ENCODE peak calls at places on chromosomes 12 and 14, in nine cellular contexts. U is upper lobe of right lung; S is cardiac fibroblast; I is OCI-LY7; W is GM20000; Q is GM13976; G is AG09319; E is CD4-positive, alpha-beta T cell; H is AG10803. J is an unnamed sample.

GRCh38 chr14:64763801-64764511 is 59.7 kb downstream of the PLEKHG3 start:
- DNase-seq in U (no peak), S (peak), I (no peak), W (no peak), Q (no peak), G (no peak), E (no peak), H (peak), J (no peak)

GRCh38 chr12:66140726-66141125 is 10.2 kb upstream of the LLPH start:
- DNase-seq in U (no peak), S (no peak), I (peak), W (no peak), Q (no peak), G (no peak), E (no peak), H (no peak), J (no peak)

GRCh38 chr12:76764856-76765255 is 941 bp downstream of the ZDHHC17 start:
- DNase-seq in U (no peak), S (peak), I (peak), W (no peak), Q (no peak), G (no peak), E (no peak), H (peak), J (peak)

GRCh38 chr12:107523760-107524558 is 161.6 kb upstream of the PWP1 start:
- DNase-seq in U (no peak), S (no peak), I (no peak), W (no peak), Q (no peak), G (no peak), E (no peak), H (no peak), J (no peak)

GRCh38 chr12:42039146-42039545 is 105.5 kb downstream of the GXYLT1 start:
- DNase-seq in U (no peak), S (peak), I (no peak), W (no peak), Q (no peak), G (no peak), E (no peak), H (peak), J (no peak)

GRCh38 chr12:98799411-98799810 is 154.3 kb downstream of the APAF1 start:
- DNase-seq in U (no peak), S (no peak), I (no peak), W (no peak), Q (no peak), G (no peak), E (no peak), H (no peak), J (no peak)

GRCh38 chr12:4271433-4272013 is 2.0 kb upstream of the CCND2 start:
- DNase-seq in U (no peak), S (no peak), I (no peak), W (peak), Q (peak), G (no peak), E (no peak), H (no peak), J (peak)

GRCh38 chr14:103819503-103820307 is 27.7 kb downstream of the PPP1R13B start:
- DNase-seq in U (peak), S (peak), I (no peak), W (peak), Q (peak), G (peak), E (no peak), H (peak), J (peak)

GRCh38 chr12:67998379-67998778 is 9.1 kb downstream of the IFNG-AS1 start:
- DNase-seq in U (no peak), S (no peak), I (no peak), W (no peak), Q (no peak), G (no peak), E (no peak), H (no peak), J (no peak)

GRCh38 chr12:7142057-7142644 is 12.0 kb downstream of the CLSTN3 start:
- DNase-seq in U (peak), S (peak), I (peak), W (peak), Q (peak), G (no peak), E (peak), H (peak), J (peak)

GRCh38 chr14:89609701-89610100 is 192.7 kb upstream of the FOXN3 start:
- DNase-seq in U (no peak), S (no peak), I (no peak), W (no peak), Q (no peak), G (no peak), E (no peak), H (no peak), J (no peak)

GRCh38 chr14:54566152-54566409 is 847 bp upstream of the SAMD4A start:
- DNase-seq in U (no peak), S (no peak), I (no peak), W (no peak), Q (no peak), G (no peak), E (no peak), H (no peak), J (no peak)

GRCh38 chr12:77796775-77797174 is 33.9 kb upstream of the NAV3 start:
- DNase-seq in U (no peak), S (peak), I (no peak), W (no peak), Q (no peak), G (no peak), E (no peak), H (peak), J (no peak)

GRCh38 chr12:107339932-107340331 is 246.6 kb upstream of the CRY1 start:
- DNase-seq in U (no peak), S (no peak), I (no peak), W (no peak), Q (no peak), G (no peak), E (no peak), H (no peak), J (no peak)

GRCh38 chr14:101808020-101808641 is 46.6 kb downstream of the PPP2R5C start:
- DNase-seq in U (no peak), S (no peak), I (peak), W (no peak), Q (no peak), G (no peak), E (no peak), H (no peak), J (no peak)

GRCh38 chr12:66297923-66298322 is 4.4 kb upstream of the HELB start:
- DNase-seq in U (no peak), S (no peak), I (no peak), W (no peak), Q (no peak), G (no peak), E (no peak), H (no peak), J (no peak)

GRCh38 chr12:42468853-42469252 is 120.7 kb downstream of the PRICKLE1 start:
- DNase-seq in U (no peak), S (no peak), I (peak), W (no peak), Q (no peak), G (no peak), E (no peak), H (no peak), J (no peak)

GRCh38 chr12:92538970-92539749 is 163.6 kb upstream of the PLEKHG7 start:
- DNase-seq in U (no peak), S (peak), I (peak), W (peak), Q (peak), G (no peak), E (no peak), H (peak), J (peak)

GRCh38 chr12:6345319-6346071 is 3.6 kb upstream of the TNFRSF1A start:
- DNase-seq in U (no peak), S (peak), I (peak), W (no peak), Q (no peak), G (no peak), E (no peak), H (peak), J (no peak)

GRCh38 chr12:89825591-89826449 is 117.2 kb upstream of the ATP2B1 start:
- DNase-seq in U (no peak), S (peak), I (peak), W (no peak), Q (no peak), G (no peak), E (no peak), H (peak), J (peak)

GRCh38 chr14:43692706-43693105 is 814.4 kb downstream of the FSCB start:
- DNase-seq in U (no peak), S (no peak), I (no peak), W (no peak), Q (no peak), G (no peak), E (no peak), H (no peak), J (no peak)

GRCh38 chr14:91330111-91330696 is 85.7 kb upstream of the GPR68 start:
- DNase-seq in U (peak), S (no peak), I (no peak), W (no peak), Q (no peak), G (no peak), E (no peak), H (no peak), J (no peak)

GRCh38 chr14:61322799-61323290 is 1.5 kb downstream of the PRKCH start:
- DNase-seq in U (no peak), S (peak), I (no peak), W (no peak), Q (peak), G (no peak), E (peak), H (no peak), J (peak)

GRCh38 chr12:93645702-93646101 is 31.5 kb upstream of the CRADD start:
- DNase-seq in U (no peak), S (no peak), I (no peak), W (no peak), Q (no peak), G (no peak), E (no peak), H (peak), J (no peak)

GRCh38 chr12:16796168-16796567 is 190.2 kb upstream of the LMO3 start:
- DNase-seq in U (no peak), S (no peak), I (no peak), W (no peak), Q (no peak), G (no peak), E (no peak), H (no peak), J (no peak)

GRCh38 chr12:1922985-1923384 is 4.5 kb upstream of the CACNA2D4 start:
- DNase-seq in U (no peak), S (no peak), I (no peak), W (peak), Q (peak), G (no peak), E (no peak), H (no peak), J (peak)

GRCh38 chr12:122471324-122472226 is 29.2 kb downstream of the ZCCHC8 start:
- DNase-seq in U (no peak), S (peak), I (peak), W (peak), Q (peak), G (peak), E (peak), H (peak), J (peak)

GRCh38 chr14:91041450-91041849 is 19.0 kb downstream of the RPS6KA5 start:
- DNase-seq in U (no peak), S (no peak), I (no peak), W (no peak), Q (no peak), G (no peak), E (no peak), H (no peak), J (no peak)

GRCh38 chr12:63045020-63045860 is 105.8 kb downstream of the AVPR1A start:
- DNase-seq in U (no peak), S (peak), I (no peak), W (no peak), Q (no peak), G (peak), E (no peak), H (peak), J (no peak)

GRCh38 chr12:130714091-130714590 is 2.0 kb downstream of the RIMBP2 start:
- DNase-seq in U (no peak), S (no peak), I (no peak), W (no peak), Q (no peak), G (no peak), E (no peak), H (no peak), J (no peak)

GRCh38 chr14:93683241-93683640 is 105.0 kb downstream of the PRIMA1 start:
- DNase-seq in U (no peak), S (no peak), I (peak), W (no peak), Q (no peak), G (no peak), E (no peak), H (no peak), J (peak)

GRCh38 chr12:106976013-106976658 is 10.8 kb downstream of the MTERF2 start:
- DNase-seq in U (no peak), S (peak), I (no peak), W (no peak), Q (no peak), G (no peak), E (no peak), H (peak), J (no peak)

GRCh38 chr12:122096591-122097149 is 18.1 kb downstream of the MLXIP start:
- DNase-seq in U (no peak), S (peak), I (no peak), W (no peak), Q (no peak), G (no peak), E (no peak), H (peak), J (no peak)

GRCh38 chr12:77888611-77889010 is 57.9 kb downstream of the NAV3 start:
- DNase-seq in U (no peak), S (peak), I (no peak), W (no peak), Q (no peak), G (no peak), E (no peak), H (peak), J (no peak)

GRCh38 chr12:57103856-57104255 is 7.3 kb downstream of the STAT6 start:
- DNase-seq in U (no peak), S (no peak), I (no peak), W (no peak), Q (no peak), G (no peak), E (no peak), H (no peak), J (no peak)

GRCh38 chr14:23300687-23301223 is 1.9 kb downstream of the PPP1R3E start:
- DNase-seq in U (no peak), S (no peak), I (peak), W (peak), Q (no peak), G (no peak), E (no peak), H (no peak), J (no peak)

GRCh38 chr14:106666341-106666740 is 1140.0 kb downstream of the TMEM121 start:
- DNase-seq in U (no peak), S (no peak), I (no peak), W (no peak), Q (no peak), G (no peak), E (no peak), H (no peak), J (no peak)

GRCh38 chr14:71467419-71467818 is 464.8 kb upstream of the RGS6 start:
- DNase-seq in U (no peak), S (peak), I (no peak), W (no peak), Q (no peak), G (no peak), E (no peak), H (peak), J (no peak)

GRCh38 chr14:22276913-22277816 is 311.9 kb downstream of the DAD1 start:
- DNase-seq in U (no peak), S (peak), I (peak), W (peak), Q (no peak), G (no peak), E (no peak), H (peak), J (peak)
- TF ChIP-seq CTCF in U (peak), S (peak), I (peak), W (peak), Q (peak), G (peak), E (peak), H (peak), J (peak)

GRCh38 chr12:95173392-95174251 is 43.6 kb downstream of the FGD6 start:
- DNase-seq in U (peak), S (peak), I (no peak), W (no peak), Q (no peak), G (peak), E (no peak), H (peak), J (no peak)
- TF ChIP-seq CTCF in U (no peak), S (no peak), I (no peak), W (no peak), Q (no peak), G (no peak), E (no peak), H (no peak), J (no peak)

DNA sequence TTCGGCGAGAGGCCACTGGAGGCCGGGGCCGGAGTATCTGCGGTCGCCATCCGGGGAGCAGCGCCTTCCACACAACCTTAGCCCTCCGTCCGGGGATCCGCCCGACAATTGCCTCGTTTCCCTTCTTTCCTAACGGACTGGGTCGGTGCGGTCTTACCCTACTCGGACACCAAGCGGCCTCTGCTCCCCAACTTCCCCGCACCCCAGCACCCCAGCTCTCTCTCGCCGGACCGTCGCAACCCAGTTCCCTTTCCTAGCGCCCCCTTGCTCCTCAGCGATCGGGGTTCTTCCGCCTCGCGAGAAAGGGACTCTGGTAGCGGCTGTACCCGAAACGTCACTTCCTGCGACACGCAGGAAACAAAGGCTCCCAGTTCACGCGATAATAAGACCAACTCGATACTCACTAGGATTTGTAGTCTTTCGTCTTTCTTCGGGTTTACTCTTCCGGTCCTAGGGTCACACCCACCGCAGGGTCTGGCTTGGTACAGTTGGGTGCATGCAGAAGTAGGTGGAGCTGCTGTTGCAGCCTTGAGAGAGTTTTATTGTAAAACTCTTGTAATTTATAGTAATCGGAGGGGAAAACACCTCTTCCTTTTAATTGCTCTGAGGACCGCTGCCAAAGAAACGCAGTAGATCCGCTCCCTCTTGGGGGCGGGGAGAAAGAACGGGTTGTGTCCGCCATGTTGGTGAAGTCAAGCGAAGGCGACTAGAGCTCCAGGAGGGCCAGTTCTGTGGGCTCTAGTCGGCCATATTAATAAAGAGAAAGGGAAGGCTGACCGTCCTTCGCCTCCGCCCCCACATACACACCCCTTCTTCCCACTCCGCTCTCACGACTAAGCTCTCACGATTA is at the start of the genes THAP2 and ZFC3H1:
- DNase-seq in U (peak), S (peak), I (peak), W (peak), Q (peak), G (peak), E (peak), H (peak), J (peak)
- TF ChIP-seq CTCF in U (peak), S (peak), I (peak), W (no peak), Q (peak), G (peak), E (no peak), H (peak), J (peak)

GRCh38 chr12:19288603-19289244 is 150.6 kb upstream of the AEBP2 start:
- DNase-seq in U (no peak), S (peak), I (peak), W (peak), Q (peak), G (no peak), E (no peak), H (peak), J (peak)
- TF ChIP-seq CTCF in U (peak), S (peak), I (peak), W (no peak), Q (peak), G (peak), E (peak), H (peak), J (peak)